ENCODE peak calls at places on chromosomes 12 and 14, in nine cellular contexts. E is activated T-cell treated with anti-CD3 and anti-CD28 coated beads for 1 hour; W is IMR-90; G is uterus; I is stimulated activated CD4-positive, alpha-beta T cell treated with anti-CD3 and anti-CD28 coated beads, Interleukin-1b, Interleukin-23, amount 100 ng/mL, for 24 hours; U is iPS DF 6.9; J is activated CD4-positive, alpha-beta T cell treated with anti-CD3 and anti-CD28 coated beads, Interleukin-2, amount 50 U/mL, for 1 hour; V is Right ventricle myocardium superior; O is tibial nerve. Q is an unnamed sample.

GRCh38 chr12:43069768-43070221 is 480.2 kb upstream of the PRICKLE1 start:
- DNase-seq in I (no peak), W (peak; percentile 12), U (no peak), E (no peak), V (peak; percentile 62), O (no peak), J (no peak), G (peak; percentile 24), Q (no peak)

GRCh38 chr14:71448431-71449315 is 483.6 kb upstream of the RGS6 start:
- DNase-seq in W (no peak), G (no peak), O (no peak), J (no peak), E (no peak), V (no peak), U (no peak), I (no peak), Q (no peak)

GRCh38 chr12:126708492-126708896 is 1558.5 kb upstream of the TMEM132C start:
- DNase-seq in U (no peak), G (no peak), J (no peak), O (no peak), V (no peak), E (no peak), I (no peak), W (no peak), Q (no peak)

GRCh38 chr14:22841311-22841710 is 4.9 kb downstream of the MMP14 start:
- DNase-seq in O (no peak), J (no peak), U (no peak), V (no peak), I (no peak), E (no peak), W (no peak), G (peak; percentile 16), Q (no peak)

GRCh38 chr12:74626397-74626796 is 88.8 kb downstream of the ATXN7L3B start:
- DNase-seq in W (no peak), J (no peak), G (no peak), U (no peak), I (no peak), E (no peak), V (no peak), O (no peak), Q (no peak)

GRCh38 chr14:59481407-59482119 is 2.6 kb downstream of the L3HYPDH start:
- DNase-seq in W (peak; percentile 60), V (no peak), I (no peak), E (no peak), U (no peak), O (no peak), G (no peak), J (no peak), Q (no peak)

GRCh38 chr12:85279449-85280137 is 427 bp upstream of the ALX1 start:
- DNase-seq in G (no peak), J (no peak), V (peak; percentile 22), I (no peak), O (no peak), W (no peak), E (no peak), U (no peak), Q (no peak)

GRCh38 chr14:65069874-65070709 is 32.2 kb downstream of the MAX start:
- DNase-seq in U (no peak), I (no peak), G (no peak), O (no peak), W (no peak), V (no peak), E (no peak), J (no peak), Q (no peak)

GRCh38 chr12:12008931-12009611 is 61.7 kb upstream of the BCL2L14 start:
- DNase-seq in J (peak; percentile 51), W (peak; percentile 31), O (no peak), U (peak; percentile 75), I (no peak), E (no peak), V (no peak), G (no peak), Q (peak; percentile 49)

GRCh38 chr14:88929656-88930436 is 105.4 kb downstream of the TTC8 start:
- DNase-seq in I (no peak), J (no peak), V (no peak), U (peak; percentile 13), O (no peak), E (no peak), W (no peak), G (no peak), Q (no peak)

GRCh38 chr12:99600388-99600787 is 47.2 kb upstream of the GARIN6 start:
- DNase-seq in E (no peak), G (no peak), J (no peak), U (no peak), V (no peak), W (no peak), I (no peak), O (no peak), Q (no peak)

GRCh38 chr12:52057958-52058576 is 6.8 kb downstream of the NR4A1 start:
- DNase-seq in J (no peak), U (no peak), E (peak; percentile 20), G (no peak), O (no peak), V (no peak), W (no peak), I (no peak), Q (no peak)

GRCh38 chr14:100837812-100838170 is 11.9 kb downstream of the MEG3 start:
- DNase-seq in V (no peak), I (no peak), W (no peak), E (no peak), G (no peak), U (no peak), O (no peak), J (no peak), Q (no peak)

GRCh38 chr14:104940526-104941150 is 16.0 kb downstream of the PLD4 start:
- DNase-seq in J (no peak), W (peak; percentile 11), E (no peak), U (no peak), O (no peak), I (no peak), V (no peak), G (no peak), Q (no peak)

GRCh38 chr14:102644523-102644922 is 52.1 kb downstream of the RCOR1 start:
- DNase-seq in O (no peak), J (no peak), W (no peak), U (no peak), V (no peak), G (no peak), E (no peak), I (no peak), Q (no peak)

GRCh38 chr12:4046150-4046845 is 173.1 kb upstream of the PARP11 start:
- DNase-seq in G (no peak), O (no peak), U (no peak), I (no peak), W (no peak), V (no peak), J (no peak), E (no peak), Q (no peak)

GRCh38 chr12:70608184-70608583 is 29.0 kb downstream of the PTPRB start:
- DNase-seq in G (no peak), V (no peak), O (no peak), U (no peak), W (no peak), I (no peak), E (no peak), J (no peak), Q (no peak)

GRCh38 chr12:79988368-79988767 is 53.5 kb upstream of the PPP1R12A start:
- DNase-seq in V (no peak), W (peak; percentile 41), I (no peak), G (no peak), E (no peak), J (no peak), O (no peak), U (no peak), Q (no peak)

GRCh38 chr14:102570334-102570995 is 22.0 kb upstream of the RCOR1 start:
- DNase-seq in I (no peak), J (no peak), W (no peak), O (no peak), G (no peak), U (no peak), V (no peak), E (no peak), Q (no peak)

GRCh38 chr12:53184828-53185227 is 4.1 kb upstream of the CSAD start:
- DNase-seq in G (no peak), O (no peak), V (no peak), I (no peak), E (no peak), J (no peak), U (no peak), W (no peak), Q (no peak)

GRCh38 chr12:23096321-23096720 is 471.4 kb downstream of the ETNK1 start:
- DNase-seq in W (no peak), E (no peak), I (no peak), U (no peak), G (no peak), V (no peak), O (no peak), J (no peak), Q (no peak)

GRCh38 chr14:92613008-92613658 is 99.6 kb downstream of the RIN3 start:
- DNase-seq in I (no peak), O (no peak), W (no peak), E (peak; percentile 68), G (no peak), V (peak; percentile 70), J (peak; percentile 68), U (peak; percentile 43), Q (peak; percentile 67)

GRCh38 chr12:121575952-121576615 is 4.7 kb downstream of the KDM2B start:
- DNase-seq in U (no peak), J (no peak), G (no peak), E (no peak), V (no peak), O (no peak), W (no peak), I (no peak), Q (no peak)

GRCh38 chr14:32202468-32202865 is 602 bp downstream of the RNU6-8 start:
- DNase-seq in G (no peak), J (no peak), E (no peak), I (no peak), W (peak; percentile 21), U (no peak), V (no peak), O (no peak), Q (no peak)

GRCh38 chr14:34461334-34462131 is 507 bp downstream of the SPTSSA start:
- DNase-seq in V (peak; percentile 64), W (peak; percentile 52), E (no peak), O (peak; percentile 30), G (peak; percentile 41), J (peak; percentile 13), I (no peak), U (no peak), Q (no peak)

GRCh38 chr14:29905549-29905948 is 22.1 kb downstream of the PRKD1 start:
- DNase-seq in U (no peak), V (no peak), E (no peak), W (no peak), J (no peak), G (no peak), O (no peak), I (no peak), Q (no peak)

GRCh38 chr12:80714055-80714454 is 2.7 kb upstream of the MYF5 start:
- DNase-seq in W (peak; percentile 14), U (no peak), V (no peak), O (no peak), E (no peak), G (no peak), J (no peak), I (no peak), Q (no peak)

GRCh38 chr12:21528953-21529352 is 2.9 kb downstream of the SPX start:
- DNase-seq in V (no peak), W (no peak), U (no peak), O (no peak), G (no peak), I (no peak), E (no peak), J (no peak), Q (no peak)

GRCh38 chr12:121189061-121189886 is 20.7 kb upstream of the P2RX4 start:
- DNase-seq in U (no peak), I (no peak), O (no peak), V (no peak), W (no peak), G (no peak), J (no peak), E (no peak), Q (no peak)

GRCh38 chr12:29782821-29783772 is 645 bp downstream of the TMTC1 start:
- DNase-seq in E (no peak), I (no peak), W (peak; percentile 31), V (peak; percentile 64), U (no peak), J (no peak), G (peak; percentile 27), O (peak; percentile 21), Q (no peak)

GRCh38 chr12:32051511-32052299 is 54.9 kb upstream of the BICD1 start:
- DNase-seq in V (no peak), O (no peak), E (no peak), U (no peak), W (peak; percentile 96), J (no peak), G (peak; percentile 68), I (no peak), Q (no peak)

Q was measured in CD8-positive, alpha-beta T cell.